ENCODE peak calls at places on chromosome 21, in four cellular contexts. G, H, T and L are unnamed samples.

GRCh38 chr21:29721242-29721641 is 218.6 kb downstream of the GRIK1 start:
- DNase-seq in H (no peak), T (no peak), G (no peak), L (no peak)

GRCh38 chr21:25385912-25386474 is 221.3 kb downstream of the MRPL39 start:
- DNase-seq in T (no peak), H (peak; percentile 42), G (no peak), L (peak; percentile 72)

GRCh38 chr21:35578350-35578782 is 482.0 kb downstream of the SETD4 start:
- DNase-seq in G (no peak), H (no peak), T (no peak), L (no peak)

GRCh38 chr21:34800797-34801518 is 132.2 kb downstream of the CLIC6 start:
- DNase-seq in H (no peak), G (no peak), T (no peak), L (no peak)

GRCh38 chr21:42079939-42080787 is 9.0 kb downstream of the UMODL1 start:
- DNase-seq in H (no peak), T (no peak), G (no peak), L (no peak)

GRCh38 chr21:28473530-28474225 is 519.0 kb downstream of the LTN1 start:
- DNase-seq in G (no peak), H (no peak), T (no peak), L (no peak)

GRCh38 chr21:42868196-42868595 is 11.1 kb downstream of the WDR4 start:
- DNase-seq in G (no peak), T (no peak), H (no peak), L (no peak)

GRCh38 chr21:14273736-14274538 is 58.0 kb downstream of the RBM11 start:
- DNase-seq in G (no peak), H (peak; percentile 33), T (peak; percentile 52), L (no peak)

GRCh38 chr21:32482565-32483292 is 70.2 kb downstream of the EVA1C start:
- DNase-seq in H (no peak), T (no peak), G (no peak), L (no peak)

GRCh38 chr21:42630626-42631025 is 22.8 kb upstream of the PDE9A start:
- DNase-seq in G (no peak), T (no peak), H (no peak), L (no peak)

GRCh38 chr21:32306021-32306780 is 7.5 kb downstream of the MRAP start:
- DNase-seq in H (no peak), G (no peak), T (peak; percentile 89), L (peak; percentile 41)

GRCh38 chr21:43667191-43667904 is 8.0 kb downstream of the RRP1B start:
- DNase-seq in H (no peak), G (no peak), T (no peak), L (no peak)

GRCh38 chr21:22145555-22145954 is 1147.3 kb downstream of the NCAM2 start:
- DNase-seq in H (no peak), G (no peak), T (no peak), L (no peak)

GRCh38 chr21:42252267-42252666 is 33.3 kb downstream of the ABCG1 start:
- DNase-seq in G (no peak), H (no peak), T (no peak), L (no peak)

GRCh38 chr21:46368533-46369285 is 44.8 kb downstream of the PCNT start:
- DNase-seq in H (no peak), G (peak; percentile 65), T (no peak), L (no peak)

GRCh38 chr21:41821081-41821755 is 54.4 kb upstream of the RIPK4 start:
- DNase-seq in G (no peak), T (no peak), H (no peak), L (no peak)

GRCh38 chr21:31490471-31490870 is 146.4 kb upstream of the TIAM1 start:
- DNase-seq in H (peak; percentile 72), T (no peak), G (no peak), L (no peak)

GRCh38 chr21:35528109-35529042 is 479.3 kb upstream of the RUNX1 start:
- DNase-seq in H (no peak), G (no peak), T (no peak), L (no peak)

GRCh38 chr21:30555095-30555494 is 6.0 kb downstream of the KRTAP19-7 start:
- DNase-seq in H (no peak), G (no peak), T (no peak), L (no peak)

GRCh38 chr21:43297989-43298388 is 128.9 kb downstream of the SIK1 start:
- DNase-seq in H (no peak), T (no peak), G (no peak), L (no peak)

GRCh38 chr21:33299181-33299752 is 25.5 kb upstream of the IFNAR1 start:
- DNase-seq in H (no peak), T (no peak), G (peak; percentile 25), L (no peak)

GRCh38 chr21:42556960-42557359 is 43.3 kb downstream of the SLC37A1 start:
- DNase-seq in T (no peak), G (no peak), H (no peak), L (no peak)

GRCh38 chr21:42237577-42237976 is 18.6 kb downstream of the ABCG1 start:
- DNase-seq in T (no peak), G (no peak), H (no peak), L (no peak)

GRCh38 chr21:46414965-46415275 is 43.8 kb upstream of the DIP2A start:
- DNase-seq in H (no peak), T (no peak), G (no peak), L (no peak)

GRCh38 chr21:28944296-28944695 is 48.4 kb downstream of the LTN1 start:
- DNase-seq in G (no peak), T (no peak), H (no peak), L (peak; percentile 14)

GRCh38 chr21:32256226-32256625 is 22.6 kb downstream of the MIS18A start:
- DNase-seq in G (no peak), H (no peak), T (no peak), L (no peak)

GRCh38 chr21:34691396-34692032 is 22.7 kb downstream of the CLIC6 start:
- DNase-seq in G (no peak), H (no peak), T (no peak), L (no peak)

GRCh38 chr21:46297311-46298082 is 11.4 kb downstream of the YBEY start:
- DNase-seq in G (no peak), H (no peak), T (peak; percentile 74), L (no peak)

GRCh38 chr21:31557956-31558838 is 101.3 kb upstream of the SOD1 start:
- DNase-seq in H (no peak), T (peak; percentile 83), G (no peak), L (no peak)

GRCh38 chr21:46393941-46394818 is 64.5 kb upstream of the DIP2A start:
- DNase-seq in H (no peak), G (no peak), T (no peak), L (peak; percentile 12)

GRCh38 chr21:32921632-32922230 is 104.0 kb upstream of the OLIG2 start:
- DNase-seq in G (no peak), T (peak; percentile 80), H (peak; percentile 42), L (no peak)

GRCh38 chr21:41684381-41685245 is 82.2 kb downstream of the RIPK4 start:
- DNase-seq in T (no peak), H (no peak), G (no peak), L (peak; percentile 24)

GRCh38 chr21:29091032-29091431 is 17.6 kb upstream of the CCT8 start:
- DNase-seq in G (no peak), T (no peak), H (no peak), L (no peak)

GRCh38 chr21:29670228-29670627 is 269.6 kb downstream of the GRIK1 start:
- DNase-seq in G (no peak), T (no peak), H (no peak), L (no peak)

GRCh38 chr21:46190491-46191131 is 6.4 kb upstream of the SPATC1L start:
- DNase-seq in T (no peak), H (no peak), G (no peak), L (no peak)

GRCh38 chr21:31599563-31599962 is 59.9 kb upstream of the SOD1 start:
- DNase-seq in H (no peak), G (no peak), T (no peak), L (no peak)

DNA sequence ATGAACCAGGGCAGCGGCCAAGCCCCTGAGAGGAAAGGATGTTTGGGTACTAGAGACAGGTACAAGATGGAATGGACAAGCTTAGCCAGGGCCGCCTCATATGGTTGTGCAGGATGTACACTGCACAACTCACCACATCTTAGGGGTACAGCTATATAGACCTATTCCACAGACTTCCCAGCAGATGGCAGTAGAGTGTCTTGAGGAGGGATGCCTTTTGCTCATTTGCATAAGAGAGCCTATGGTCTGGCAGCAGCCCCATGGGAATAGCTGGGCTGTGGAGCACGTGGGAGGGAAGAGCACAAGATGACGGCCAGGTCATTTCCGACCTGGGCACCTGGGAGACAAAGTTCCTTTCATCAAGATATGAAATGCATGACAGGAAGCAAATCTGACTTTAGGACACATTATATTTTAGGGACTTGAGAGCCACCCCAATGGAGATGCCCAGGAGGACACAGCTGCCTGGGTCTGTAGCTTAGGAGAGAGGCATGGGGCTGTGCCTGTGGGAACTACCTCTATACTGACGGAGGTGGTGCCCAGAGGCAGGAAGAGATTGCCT is 215.5 kb downstream of the KCNJ6 start:
- DNase-seq in G (peak; percentile 56), H (peak; percentile 86), T (peak; percentile 48), L (peak; percentile 48)
- TF ChIP-seq HDAC6 in G (no peak), H (no peak), T (no peak), L (no peak)

GRCh38 chr21:39538453-39539042 is 74.2 kb upstream of the B3GALT5 start:
- DNase-seq in T (no peak), H (no peak), G (no peak), L (no peak)

GRCh38 chr21:39536835-39537234 is 75.9 kb upstream of the B3GALT5 start:
- DNase-seq in G (no peak), H (no peak), T (no peak), L (no peak)

GRCh38 chr21:39533545-39534226 is 79.1 kb upstream of the B3GALT5 start:
- DNase-seq in G (no peak), T (no peak), H (no peak), L (no peak)

GRCh38 chr21:39535646-39536437 is 76.9 kb upstream of the B3GALT5 start:
- DNase-seq in G (no peak), H (no peak), T (no peak), L (no peak)

GRCh38 chr21:39537571-39537970 is 75.2 kb upstream of the B3GALT5 start:
- DNase-seq in H (no peak), G (no peak), T (no peak), L (no peak)
- TF ChIP-seq RFX5 in H (no peak), G (no peak), T (no peak), L (no peak)

DNA sequence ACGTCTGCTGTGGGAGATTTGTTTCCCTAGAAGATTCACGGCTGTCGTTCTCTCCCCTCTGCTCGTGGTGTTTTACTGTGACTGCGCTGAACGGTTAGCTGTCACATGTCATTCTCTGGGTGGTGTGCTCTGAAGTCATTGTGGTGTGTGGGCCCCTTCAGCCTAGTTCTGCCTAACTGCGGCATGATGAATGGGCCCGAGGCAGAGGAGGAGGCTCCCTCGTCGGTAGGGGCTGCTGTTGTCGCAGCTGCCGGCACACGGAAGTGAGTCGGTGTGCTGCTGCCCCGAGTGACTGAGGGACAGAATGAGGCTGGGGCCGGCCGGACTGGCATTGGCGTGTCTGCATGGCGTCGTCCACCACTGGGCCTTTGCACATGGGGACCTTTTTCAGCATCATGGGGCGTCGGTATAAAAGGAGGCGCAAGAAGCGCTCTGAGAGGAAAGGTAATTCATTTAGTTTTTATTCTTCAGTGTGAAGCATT is 77.9 kb downstream of the ADARB1 start:
- DNase-seq in G (no peak), H (peak; percentile 87), T (peak; percentile 58), L (no peak)
- TF ChIP-seq HDAC6 in G (no peak), H (no peak), T (no peak), L (no peak)

GRCh38 chr21:37696936-37697335 is 219.3 kb downstream of the KCNJ6 start:
- DNase-seq in G (no peak), T (no peak), H (no peak), L (no peak)

GRCh38 chr21:37704751-37705150 is 211.5 kb downstream of the KCNJ6 start:
- DNase-seq in G (no peak), H (no peak), T (no peak), L (no peak)

GRCh38 chr21:37699024-37699770 is 217.1 kb downstream of the KCNJ6 start:
- DNase-seq in G (no peak), H (no peak), T (no peak), L (no peak)

GRCh38 chr21:37702241-37702640 is 214.0 kb downstream of the KCNJ6 start:
- DNase-seq in T (no peak), H (no peak), G (no peak), L (no peak)
- TF ChIP-seq RFX5 in T (no peak), H (no peak), G (no peak), L (no peak)